ENCODE peak calls at places on chromosomes 11 and 22, in ten cellular contexts. D is A549, S is mammary epithelial cell, Q is heart left ventricle, C is OCI-LY7, W is K562, K is HepG2, X is AG09309, Z is stomach, V is AG04450. J is an unnamed sample.

GRCh38 chr11:72720047-72720446 is 32.2 kb downstream of the ARAP1 start:
- DNase-seq in D (no peak), S (no peak), Q (peak; percentile 62), C (no peak), W (no peak), K (no peak), X (no peak), Z (no peak), V (no peak), J (no peak)

GRCh38 chr11:12769834-12770345 is 95.7 kb downstream of the TEAD1 start:
- DNase-seq in D (peak; percentile 60), S (peak; percentile 81), Q (no peak), C (no peak), W (no peak), K (no peak), X (no peak), Z (no peak), V (peak; percentile 15), J (no peak)

GRCh38 chr11:11583801-11584445 is 37.9 kb downstream of the GALNT18 start:
- DNase-seq in D (no peak), S (no peak), Q (no peak), C (no peak), W (no peak), K (no peak), X (no peak), Z (no peak), V (no peak), J (peak; percentile 18)

GRCh38 chr22:48881326-48881980 is 946.2 kb downstream of the BRD1 start:
- DNase-seq in D (no peak), S (no peak), Q (no peak), C (no peak), W (no peak), K (no peak), X (no peak), Z (no peak), V (no peak), J (no peak)

GRCh38 chr22:48367731-48368130 is 1459.9 kb downstream of the BRD1 start:
- DNase-seq in D (no peak), S (no peak), Q (no peak), C (no peak), W (no peak), K (no peak), X (no peak), Z (no peak), V (no peak), J (no peak)

GRCh38 chr11:86593833-86594232 is 78.6 kb downstream of the ME3 start:
- DNase-seq in D (no peak), S (no peak), Q (no peak), C (no peak), W (no peak), K (no peak), X (no peak), Z (no peak), V (no peak), J (no peak)

GRCh38 chr11:69430566-69430965 is 50.9 kb upstream of the LINC01488 start:
- DNase-seq in D (no peak), S (no peak), Q (no peak), C (no peak), W (no peak), K (peak; percentile 37), X (no peak), Z (no peak), V (no peak), J (no peak)

GRCh38 chr11:114082415-114082748 is 22.9 kb downstream of the ZBTB16 start:
- DNase-seq in D (no peak), S (no peak), Q (no peak), C (no peak), W (no peak), K (peak; percentile 39), X (no peak), Z (no peak), V (no peak), J (no peak)

GRCh38 chr11:66267039-66267378 is 1.4 kb upstream of the RAB1B start:
- DNase-seq in D (no peak), S (no peak), Q (no peak), C (no peak), W (no peak), K (no peak), X (no peak), Z (no peak), V (no peak), J (no peak)

GRCh38 chr11:66267379-66268209 is 845 bp upstream of the RAB1B start:
- DNase-seq in D (peak; percentile 73), S (peak; percentile 66), Q (peak; percentile 94), C (peak; percentile 87), W (peak; percentile 95), K (peak; percentile 57), X (no peak), Z (peak; percentile 89), V (peak; percentile 58), J (peak; percentile 89)

GRCh38 chr11:66268210-66268952 is at the start of gene RAB1B:
- DNase-seq in D (peak; percentile 94), S (peak; percentile 99), Q (peak; percentile 100), C (peak; percentile 100), W (peak; percentile 98), K (peak; percentile 98), X (peak; percentile 96), Z (peak; percentile 100), V (peak; percentile 98), J (peak; percentile 100)

GRCh38 chr11:66271816-66272215 is 3.4 kb downstream of the RAB1B start:
- DNase-seq in D (no peak), S (no peak), Q (no peak), C (no peak), W (no peak), K (no peak), X (no peak), Z (no peak), V (no peak), J (no peak)

DNA sequence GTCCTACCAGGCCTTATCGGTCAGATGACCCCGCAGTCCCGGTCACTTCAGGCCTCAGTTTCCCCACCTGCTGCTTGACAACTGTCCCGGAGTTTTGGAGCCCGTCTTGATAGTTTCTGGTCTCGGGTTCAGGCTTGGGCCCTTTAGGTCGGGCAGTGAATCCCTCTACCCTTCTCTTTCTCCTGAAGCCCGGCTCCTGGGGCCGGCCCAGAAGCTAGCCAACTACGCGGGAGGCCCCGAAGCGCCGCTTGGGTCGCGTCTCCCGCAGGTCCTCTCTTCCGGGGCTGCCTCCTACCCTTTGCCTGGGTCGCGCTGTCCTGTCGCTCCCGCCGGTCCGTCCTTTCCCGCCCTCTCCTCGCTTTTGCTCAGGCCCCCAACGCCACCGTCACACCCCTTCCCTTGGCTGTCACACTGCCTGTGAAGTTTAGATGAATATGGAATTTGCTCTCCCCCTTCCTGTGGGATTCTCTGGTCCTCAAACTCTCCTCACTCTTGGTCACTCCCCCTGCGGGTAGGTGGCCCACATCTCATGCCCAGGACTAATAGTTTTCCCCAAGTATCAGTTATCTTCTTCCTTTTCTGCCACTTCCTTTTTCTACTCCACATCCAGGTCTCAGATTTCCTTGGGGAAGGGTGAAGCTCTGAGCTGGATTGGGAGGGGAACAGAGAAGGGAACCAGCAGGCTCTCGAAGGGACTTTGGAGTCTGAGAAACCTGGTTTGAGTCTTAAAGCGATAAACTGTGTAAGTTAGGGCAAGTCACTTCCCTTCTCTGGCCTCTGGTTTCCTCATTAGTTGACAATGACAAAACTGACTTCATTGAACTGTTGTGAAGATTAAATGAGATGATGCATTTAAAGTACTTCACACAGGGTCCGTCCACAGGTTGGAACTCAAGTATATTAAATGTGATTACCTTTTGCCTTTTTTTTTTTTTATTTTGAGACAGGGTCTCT is 791 bp downstream of the RAB1B start:
- DNase-seq in D (peak; percentile 61), S (no peak), Q (no peak), C (peak; percentile 44), W (peak; percentile 61), K (peak; percentile 58), X (no peak), Z (no peak), V (no peak), J (no peak)
- TF ChIP-seq CTCF in D (no peak), S (peak; percentile 18), Q (peak; percentile 16), C (peak; percentile 39), W (peak; percentile 20), K (peak; percentile 10), X (peak; percentile 28), Z (no peak), V (peak; percentile 37), J (no peak)

GRCh38 chr11:124200671-124201070 is 17.5 kb downstream of the OR10D3 start:
- DNase-seq in D (no peak), S (no peak), Q (no peak), C (no peak), W (no peak), K (no peak), X (no peak), Z (no peak), V (no peak), J (no peak)
- H3K4me3 ChIP-seq in D (no peak overlapping the region), S (no peak overlapping the region), Q (no peak overlapping the region), C (no peak overlapping the region), W (no peak overlapping the region), K (no peak overlapping the region), X (no peak overlapping the region), Z (no peak overlapping the region), V (no peak overlapping the region), J (no peak overlapping the region)

DNA sequence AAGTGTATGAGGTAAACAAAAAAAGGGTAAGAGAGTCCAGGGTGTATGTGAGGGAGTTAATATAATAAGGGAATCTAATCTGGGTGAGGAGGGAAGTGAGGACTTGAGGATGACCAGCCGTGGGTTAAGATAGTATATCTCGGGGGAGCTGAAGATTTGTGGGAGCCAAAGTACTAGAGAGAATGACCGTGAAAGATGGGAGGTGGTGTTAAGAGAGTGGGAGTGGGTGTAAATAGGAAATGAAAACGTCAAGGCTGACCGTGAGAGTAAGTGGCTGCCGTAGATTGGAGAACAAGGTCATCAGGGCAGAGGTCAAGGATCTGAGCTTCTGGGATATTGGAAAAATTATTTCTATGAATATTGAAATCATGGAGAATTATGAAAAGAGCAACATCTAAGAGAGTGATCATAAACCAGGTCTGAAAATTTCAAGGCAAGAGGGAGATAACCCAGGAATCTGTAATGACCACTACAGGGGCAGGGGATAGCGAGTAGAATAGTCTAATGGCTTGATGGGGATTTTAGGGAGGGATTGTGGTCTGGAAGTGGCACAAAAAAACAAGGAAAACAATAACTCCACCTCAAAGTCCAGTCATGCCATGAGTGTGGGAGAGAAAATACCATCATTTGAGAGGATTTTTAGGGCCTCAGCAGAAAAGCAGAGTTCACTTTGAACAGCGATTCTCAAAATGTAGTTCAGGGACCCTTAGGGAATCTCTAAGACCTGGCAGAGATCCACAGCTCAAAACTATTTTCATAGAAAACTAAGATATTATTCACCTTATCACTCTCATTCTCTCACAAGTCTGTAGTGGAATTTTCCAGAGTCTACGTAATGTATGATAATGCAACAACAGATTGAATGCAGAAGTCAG is 72.0 kb downstream of the PRR5L start:
- DNase-seq in D (no peak), S (no peak), Q (no peak), C (no peak), W (no peak), K (no peak), X (no peak), Z (no peak), V (no peak), J (no peak)
- TF ChIP-seq CTCF in D (no peak), S (no peak), Q (no peak), C (no peak), W (no peak), K (no peak), X (no peak), Z (no peak), V (no peak), J (no peak)

DNA sequence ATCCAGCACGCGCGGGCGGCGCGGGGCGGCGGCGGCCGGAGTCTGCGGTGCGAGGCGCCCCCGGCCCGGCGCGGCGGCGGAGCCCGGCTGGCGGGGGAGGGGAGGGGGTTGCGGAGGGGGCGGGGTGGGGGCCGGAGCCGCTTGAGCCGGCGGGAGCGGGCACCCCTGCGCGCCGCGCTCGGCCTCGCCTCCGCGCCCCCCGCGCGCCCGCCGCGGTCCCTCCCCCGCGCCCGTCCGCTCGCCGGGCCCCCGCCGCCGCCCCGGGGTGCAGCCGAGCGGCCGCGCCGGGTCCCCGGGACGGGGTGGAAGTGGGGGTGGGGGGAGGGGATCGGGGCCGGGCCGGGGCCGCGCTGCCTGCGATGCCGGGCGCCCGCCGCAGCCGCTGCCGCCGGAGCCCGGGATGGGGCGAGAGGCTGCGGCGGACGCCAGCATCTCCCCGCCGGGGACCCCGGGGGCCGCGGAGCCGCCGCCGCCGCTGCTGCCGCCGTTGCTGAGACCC is 284 bp downstream of the MGAT3 start:
- DNase-seq in D (no peak), S (no peak), Q (no peak), C (no peak), W (peak; percentile 53), K (no peak), X (no peak), Z (no peak), V (no peak), J (no peak)
- H3K4me3 ChIP-seq in D (peak overlapping the region; percentile 62), S (no peak overlapping the region), Q (peak overlapping the region; percentile 58), C (peak overlapping the region; percentile 76), W (peak overlapping the region; percentile 59), K (no peak overlapping the region), X (no peak overlapping the region), Z (peak overlapping the region; percentile 57), V (no peak overlapping the region), J (peak overlapping the region; percentile 16)

J was measured in lung.